ENCODE peak calls at places on chromosomes 1 and 21, in seven cellular contexts. N, H, K, J, O, X and C are unnamed samples.

GRCh38 chr1:239952348-239953307 is 139.1 kb upstream of the FMN2 start:
- DNase-seq in N (no peak), H (peak), K (peak), J (no peak), O (no peak), X (no peak), C (peak)

GRCh38 chr1:87968259-87968955 is 639.7 kb downstream of the LMO4 start:
- DNase-seq in N (no peak), H (no peak), K (peak), J (no peak), O (no peak), X (no peak), C (no peak)

GRCh38 chr1:24107462-24108225 is 4.3 kb downstream of the MYOM3 start:
- DNase-seq in N (no peak), H (no peak), K (no peak), J (no peak), O (no peak), X (peak), C (peak)

GRCh38 chr1:42456010-42456753 is at the start of the genes PPCS and ZMYND12:
- DNase-seq in N (peak), H (peak), K (peak), J (peak), O (peak), X (peak), C (peak)

GRCh38 chr1:208174736-208175507 is 69.3 kb downstream of the PLXNA2 start:
- DNase-seq in N (no peak), H (no peak), K (no peak), J (no peak), O (no peak), X (no peak), C (no peak)

GRCh38 chr1:19619697-19620384 is 24.3 kb upstream of the NBL1 start:
- DNase-seq in N (no peak), H (no peak), K (peak), J (no peak), O (no peak), X (no peak), C (no peak)

GRCh38 chr1:224767031-224767430 is 150.9 kb downstream of the CNIH3 start:
- DNase-seq in N (no peak), H (no peak), K (no peak), J (no peak), O (no peak), X (no peak), C (no peak)

GRCh38 chr1:207021876-207022596 is 10.5 kb downstream of the C1orf116 start:
- DNase-seq in N (no peak), H (no peak), K (no peak), J (no peak), O (no peak), X (no peak), C (no peak)

GRCh38 chr1:6581561-6582305 is 1.9 kb downstream of the ZBTB48 start:
- DNase-seq in N (no peak), H (no peak), K (no peak), J (no peak), O (no peak), X (no peak), C (no peak)

GRCh38 chr1:79899914-79900313 is 893.4 kb upstream of the ADGRL4 start:
- DNase-seq in N (no peak), H (no peak), K (no peak), J (no peak), O (no peak), X (no peak), C (no peak)

GRCh38 chr1:21764615-21765423 is 18.1 kb downstream of the USP48 start:
- DNase-seq in N (no peak), H (no peak), K (peak), J (no peak), O (peak), X (no peak), C (peak)

GRCh38 chr21:18204931-18205330 is 39.7 kb upstream of the CHODL start:
- DNase-seq in N (no peak), H (no peak), K (peak), J (no peak), O (no peak), X (no peak), C (no peak)

GRCh38 chr1:227733751-227734545 is 1.2 kb downstream of the JMJD4 start:
- DNase-seq in N (no peak), H (no peak), K (no peak), J (no peak), O (no peak), X (no peak), C (no peak)

GRCh38 chr1:160117709-160118183 is 2.2 kb downstream of the ATP1A2 start:
- DNase-seq in N (no peak), H (no peak), K (no peak), J (no peak), O (no peak), X (no peak), C (no peak)

GRCh38 chr1:21491483-21492170 is 17.6 kb upstream of the ALPL start:
- DNase-seq in N (no peak), H (no peak), K (no peak), J (no peak), O (no peak), X (no peak), C (no peak)

GRCh38 chr1:94777281-94777680 is 42.9 kb upstream of the SLC44A3 start:
- DNase-seq in N (no peak), H (no peak), K (no peak), J (no peak), O (no peak), X (no peak), C (no peak)

GRCh38 chr1:37951041-37951782 is 4.4 kb upstream of the INPP5B start:
- DNase-seq in N (no peak), H (no peak), K (no peak), J (no peak), O (no peak), X (no peak), C (no peak)

GRCh38 chr1:200154069-200154767 is 126.7 kb downstream of the NR5A2 start:
- DNase-seq in N (no peak), H (peak), K (no peak), J (peak), O (no peak), X (no peak), C (no peak)

GRCh38 chr1:35927472-35927871 is 3.4 kb upstream of the AGO3 start:
- DNase-seq in N (no peak), H (no peak), K (no peak), J (no peak), O (no peak), X (no peak), C (no peak)

GRCh38 chr1:21321963-21322680 is 31.9 kb upstream of the ECE1 start:
- DNase-seq in N (no peak), H (no peak), K (no peak), J (no peak), O (no peak), X (no peak), C (no peak)

GRCh38 chr1:106978477-106979322 is 77.8 kb upstream of the PRMT6 start:
- DNase-seq in N (no peak), H (no peak), K (no peak), J (no peak), O (peak), X (no peak), C (no peak)

GRCh38 chr21:42435401-42435800 is 31.7 kb downstream of the UBASH3A start:
- DNase-seq in N (no peak), H (no peak), K (no peak), J (no peak), O (no peak), X (no peak), C (no peak)

GRCh38 chr1:233304489-233305102 is 9.1 kb upstream of the PCNX2 start:
- DNase-seq in N (no peak), H (peak), K (peak), J (no peak), O (peak), X (no peak), C (no peak)

GRCh38 chr1:7967651-7968050 is 6.1 kb downstream of the PARK7 start:
- DNase-seq in N (no peak), H (no peak), K (no peak), J (no peak), O (no peak), X (no peak), C (no peak)

GRCh38 chr1:1031659-1032245 is 11.8 kb downstream of the AGRN start:
- DNase-seq in N (no peak), H (no peak), K (no peak), J (no peak), O (no peak), X (no peak), C (no peak)

GRCh38 chr1:1034438-1034759 is 14.5 kb downstream of the AGRN start:
- DNase-seq in N (no peak), H (no peak), K (peak), J (no peak), O (peak), X (no peak), C (no peak)

GRCh38 chr1:1033731-1034437 is 14.0 kb downstream of the AGRN start:
- DNase-seq in N (no peak), H (no peak), K (peak), J (no peak), O (peak), X (no peak), C (no peak)

GRCh38 chr1:1032428-1032827 is 12.5 kb downstream of the AGRN start:
- DNase-seq in N (no peak), H (no peak), K (peak), J (no peak), O (peak), X (no peak), C (no peak)

GRCh38 chr1:1033009-1033587 is 13.2 kb downstream of the AGRN start:
- DNase-seq in N (no peak), H (peak), K (peak), J (peak), O (peak), X (no peak), C (peak)
- TF ChIP-seq REST in N (no peak), H (peak), K (no peak), J (no peak), O (no peak), X (no peak), C (no peak)

GRCh38 chr1:52919720-52920199 is 1.8 kb downstream of the ECHDC2 start:
- DNase-seq in N (no peak), H (no peak), K (no peak), J (no peak), O (no peak), X (no peak), C (no peak)

GRCh38 chr1:52918201-52918600 is 3.3 kb downstream of the ECHDC2 start:
- DNase-seq in N (no peak), H (no peak), K (no peak), J (no peak), O (no peak), X (no peak), C (no peak)

GRCh38 chr1:52920791-52921291 is 699 bp downstream of the ECHDC2 start:
- DNase-seq in N (no peak), H (no peak), K (peak), J (no peak), O (no peak), X (no peak), C (no peak)

GRCh38 chr1:52917591-52917990 is 3.9 kb downstream of the ECHDC2 start:
- DNase-seq in N (no peak), H (no peak), K (no peak), J (no peak), O (no peak), X (no peak), C (no peak)

DNA sequence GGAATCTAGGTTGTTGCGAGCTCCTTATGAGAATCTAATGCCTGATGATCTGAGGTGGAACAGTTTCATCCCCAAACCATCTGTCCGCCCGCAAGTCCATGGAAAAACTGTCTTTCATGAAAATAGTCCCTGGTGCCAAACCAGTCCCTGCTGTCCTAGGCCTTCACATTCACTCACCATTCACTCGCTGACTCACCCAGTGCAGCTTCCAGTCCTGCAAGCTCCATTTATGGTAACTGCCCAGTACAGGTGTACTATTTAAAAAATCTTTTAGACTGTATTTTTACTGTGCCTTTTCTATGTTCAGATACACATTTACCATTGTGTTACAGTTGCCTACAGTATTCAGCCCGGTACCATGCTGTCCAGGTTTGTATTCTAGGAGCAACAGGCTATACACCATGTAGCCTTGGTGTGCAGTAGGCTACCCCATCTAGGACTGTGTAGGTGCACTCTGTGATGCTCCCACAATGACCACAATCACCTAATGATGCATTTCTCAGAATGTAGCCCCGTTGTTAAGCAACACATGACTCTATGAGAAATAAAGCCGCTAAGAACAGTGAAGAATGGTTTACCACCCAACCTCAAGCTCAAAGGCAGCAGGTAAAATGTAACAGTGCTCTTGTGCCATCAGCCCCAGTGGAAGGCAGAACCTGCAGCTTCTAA is 2.4 kb downstream of the ECHDC2 start:
- DNase-seq in N (no peak), H (no peak), K (no peak), J (no peak), O (no peak), X (no peak), C (no peak)
- TF ChIP-seq REST in N (no peak), H (no peak), K (no peak), J (no peak), O (no peak), X (no peak), C (no peak)

GRCh38 chr1:162087118-162087517 is 17.6 kb downstream of the NOS1AP start:
- DNase-seq in N (no peak), H (no peak), K (no peak), J (no peak), O (no peak), X (no peak), C (no peak)
- TF ChIP-seq REST in N (no peak), H (no peak), K (no peak), J (no peak), O (no peak), X (no peak), C (no peak)

DNA sequence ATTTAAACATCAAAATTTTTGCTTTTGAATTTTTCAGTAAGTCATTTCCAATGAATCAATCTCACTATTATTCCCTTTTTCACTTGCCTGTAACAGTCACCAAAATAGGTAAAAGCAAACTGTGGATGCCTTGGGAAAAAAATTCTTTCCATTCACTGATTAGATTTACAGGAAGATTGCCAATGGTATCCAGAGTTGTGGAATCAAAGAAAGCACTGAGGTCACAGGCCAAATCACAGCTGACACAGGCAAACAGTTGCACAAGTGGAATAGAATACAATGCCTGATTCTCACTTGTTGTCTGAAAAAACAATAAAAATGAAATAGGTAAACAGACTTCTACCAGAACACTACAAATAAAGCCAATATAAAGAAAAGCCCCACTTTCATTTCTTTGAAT is 48.4 kb downstream of the LTN1 start:
- DNase-seq in N (no peak), H (no peak), K (no peak), J (no peak), O (no peak), X (no peak), C (no peak)
- TF ChIP-seq REST in N (no peak), H (no peak), K (no peak), J (no peak), O (no peak), X (no peak), C (no peak)